ENCODE peak calls at places on chromosomes 1 and 21, in seven cellular contexts. V, E, N, Y, U, I and P are unnamed samples.

GRCh38 chr1:209607102-209607794 is 23.7 kb downstream of the CAMK1G start:
- DNase-seq in V (peak), E (no peak), N (no peak), Y (peak), U (no peak), I (peak), P (peak)

GRCh38 chr21:32103361-32103760 is 175.5 kb downstream of the MIS18A start:
- DNase-seq in V (no peak), E (no peak), N (no peak), Y (no peak), U (no peak), I (no peak), P (no peak)

GRCh38 chr1:52296345-52296744 is 69.7 kb downstream of the CC2D1B start:
- DNase-seq in V (peak), E (no peak), N (no peak), Y (peak), U (peak), I (peak), P (peak)

GRCh38 chr1:115545791-115546733 is 95.7 kb upstream of the VANGL1 start:
- DNase-seq in V (peak), E (no peak), N (no peak), Y (peak), U (no peak), I (peak), P (peak)

GRCh38 chr1:226736908-226737818 is 1.9 kb downstream of the ITPKB start:
- DNase-seq in V (no peak), E (peak), N (no peak), Y (peak), U (peak), I (no peak), P (no peak)

GRCh38 chr1:227937531-227938145 is 10.1 kb downstream of the WNT9A start:
- DNase-seq in V (no peak), E (no peak), N (no peak), Y (no peak), U (no peak), I (no peak), P (no peak)

GRCh38 chr1:160032165-160032827 is 506 bp upstream of the PIGM start:
- DNase-seq in V (no peak), E (no peak), N (no peak), Y (peak), U (no peak), I (no peak), P (no peak)

GRCh38 chr1:168731244-168731643 is 2.2 kb upstream of the DPT start:
- DNase-seq in V (no peak), E (no peak), N (no peak), Y (no peak), U (no peak), I (no peak), P (no peak)

GRCh38 chr21:45391743-45392079 is 13.3 kb upstream of the COL18A1 start:
- DNase-seq in V (no peak), E (no peak), N (no peak), Y (no peak), U (no peak), I (no peak), P (no peak)

GRCh38 chr21:45136927-45137611 is 62.7 kb downstream of the ADARB1 start:
- DNase-seq in V (peak), E (peak), N (peak), Y (peak), U (peak), I (peak), P (peak)

GRCh38 chr1:180301135-180301737 is 71.2 kb downstream of the LHX4 start:
- DNase-seq in V (no peak), E (no peak), N (no peak), Y (peak), U (no peak), I (no peak), P (no peak)

GRCh38 chr1:173002891-173003582 is 47.7 kb downstream of the TNFSF18 start:
- DNase-seq in V (no peak), E (no peak), N (no peak), Y (peak), U (no peak), I (no peak), P (peak)

GRCh38 chr1:247113733-247114271 is 9.6 kb upstream of the ZNF669 start:
- DNase-seq in V (no peak), E (no peak), N (no peak), Y (no peak), U (no peak), I (no peak), P (no peak)

GRCh38 chr1:68378296-68379084 is 71.3 kb downstream of the RPE65 start:
- DNase-seq in V (no peak), E (no peak), N (no peak), Y (peak), U (no peak), I (no peak), P (no peak)

GRCh38 chr1:28736450-28737244 is at the start of gene YTHDF2:
- DNase-seq in V (peak), E (peak), N (peak), Y (peak), U (peak), I (peak), P (peak)

GRCh38 chr1:91502882-91503184 is 2.2 kb downstream of the CDC7 start:
- DNase-seq in V (no peak), E (no peak), N (no peak), Y (no peak), U (no peak), I (no peak), P (peak)

GRCh38 chr1:110265186-110265585 is 55.1 kb downstream of the KCNC4 start:
- DNase-seq in V (no peak), E (no peak), N (no peak), Y (no peak), U (no peak), I (no peak), P (no peak)

GRCh38 chr21:26965567-26966359 is 1.1 kb downstream of the ADAMTS5 start:
- DNase-seq in V (no peak), E (no peak), N (no peak), Y (no peak), U (no peak), I (no peak), P (no peak)

GRCh38 chr1:151807131-151807530 is 1.9 kb upstream of the LINGO4 start:
- DNase-seq in V (no peak), E (no peak), N (no peak), Y (no peak), U (no peak), I (no peak), P (no peak)

GRCh38 chr1:21217812-21218596 is 41.3 kb upstream of the EIF4G3 start:
- DNase-seq in V (peak), E (no peak), N (no peak), Y (no peak), U (no peak), I (peak), P (peak)

GRCh38 chr1:53085405-53085804 is 23.4 kb downstream of the PODN start:
- DNase-seq in V (no peak), E (no peak), N (no peak), Y (no peak), U (no peak), I (no peak), P (no peak)

GRCh38 chr1:44408181-44409018 is 3.3 kb downstream of the RNF220 start:
- DNase-seq in V (no peak), E (no peak), N (no peak), Y (no peak), U (no peak), I (no peak), P (no peak)

GRCh38 chr1:209053587-209053986 is 529.9 kb upstream of the CAMK1G start:
- DNase-seq in V (no peak), E (no peak), N (no peak), Y (no peak), U (no peak), I (no peak), P (no peak)

GRCh38 chr1:173258484-173259264 is 51.5 kb upstream of the TNFSF4 start:
- DNase-seq in V (peak), E (no peak), N (no peak), Y (no peak), U (no peak), I (no peak), P (no peak)

GRCh38 chr21:33266784-33267135 is 593 bp downstream of the IL10RB start:
- DNase-seq in V (no peak), E (no peak), N (no peak), Y (no peak), U (peak), I (no peak), P (no peak)

GRCh38 chr1:198363752-198364151 is 176.7 kb downstream of the ATP6V1G3 start:
- DNase-seq in V (no peak), E (no peak), N (no peak), Y (no peak), U (no peak), I (no peak), P (no peak)

GRCh38 chr1:76053021-76053420 is 21.5 kb upstream of the ST6GALNAC3 start:
- DNase-seq in V (no peak), E (no peak), N (no peak), Y (no peak), U (peak), I (no peak), P (no peak)

GRCh38 chr1:216015116-216015515 is 408.1 kb downstream of the USH2A start:
- DNase-seq in V (no peak), E (no peak), N (no peak), Y (no peak), U (no peak), I (no peak), P (no peak)

GRCh38 chr1:205313681-205314308 is 7.8 kb downstream of the NUAK2 start:
- DNase-seq in V (no peak), E (peak), N (peak), Y (peak), U (peak), I (no peak), P (no peak)

GRCh38 chr1:163703794-163704193 is 382.0 kb downstream of the NUF2 start:
- DNase-seq in V (no peak), E (no peak), N (no peak), Y (peak), U (no peak), I (no peak), P (no peak)

GRCh38 chr1:233721003-233721595 is 107.2 kb downstream of the KCNK1 start:
- DNase-seq in V (no peak), E (no peak), N (no peak), Y (peak), U (no peak), I (peak), P (no peak)

GRCh38 chr1:100428160-100428559 is 75.9 kb downstream of the CDC14A start:
- DNase-seq in V (no peak), E (no peak), N (no peak), Y (peak), U (no peak), I (no peak), P (no peak)

GRCh38 chr1:219179293-219179692 is 5.6 kb downstream of the LYPLAL1 start:
- DNase-seq in V (no peak), E (no peak), N (no peak), Y (peak), U (no peak), I (no peak), P (no peak)

GRCh38 chr1:172724746-172725613 is 66.1 kb downstream of the FASLG start:
- DNase-seq in V (no peak), E (no peak), N (no peak), Y (no peak), U (no peak), I (no peak), P (no peak)